ENCODE peak calls at places on chromosomes 16 and 17, in eight cellular contexts. W is NCI-H510A treated with DMSO at 0.1 percent for 48 hours; N is anterior cingulate cortex; R is activated naive CD4-positive, alpha-beta T cell treated with anti-CD3 and anti-CD28 coated beads, Interleukin-2, amount 50 U/mL, for 16 hours; L is LoVo; Z is OCI-LY7; J is stromal cell of bone marrow; X is activated CD8-positive, alpha-beta T cell treated with anti-CD3 and anti-CD28 coated beads for 36 hours. C is an unnamed sample.

GRCh38 chr16:89095401-89095974 is 1.8 kb downstream of the ACSF3 start:
- DNase-seq in R (no peak), N (no peak), W (no peak), J (no peak), L (no peak), Z (peak), X (peak), C (no peak)

GRCh38 chr17:76866774-76867577 is 1.2 kb upstream of the MGAT5B start:
- DNase-seq in R (no peak), N (no peak), J (no peak), X (no peak), L (no peak), W (no peak), Z (no peak), C (no peak)

GRCh38 chr16:51097729-51098128 is 53.3 kb downstream of the SALL1 start:
- DNase-seq in N (no peak), J (no peak), R (no peak), Z (no peak), W (no peak), X (no peak), L (no peak), C (no peak)

GRCh38 chr17:1487939-1488825 is 4.3 kb downstream of the MYO1C start:
- DNase-seq in X (peak), Z (peak), N (peak), R (peak), W (no peak), L (peak), J (peak), C (peak)

GRCh38 chr17:79473836-79474204 is 137.0 kb downstream of the RBFOX3 start:
- DNase-seq in R (no peak), L (no peak), N (no peak), Z (no peak), W (no peak), X (no peak), J (no peak), C (no peak)

GRCh38 chr17:50169121-50169764 is 3.4 kb downstream of the SGCA start:
- DNase-seq in R (peak), J (no peak), N (peak), X (peak), L (peak), Z (peak), W (peak), C (no peak)

GRCh38 chr16:28311913-28312312 is 19.6 kb downstream of the SBK1 start:
- DNase-seq in Z (no peak), L (no peak), X (peak), J (no peak), W (no peak), R (no peak), N (no peak), C (no peak)

GRCh38 chr16:55846598-55847346 is 13.9 kb upstream of the CES1 start:
- DNase-seq in X (no peak), R (no peak), Z (no peak), J (no peak), N (no peak), W (no peak), L (no peak), C (no peak)

GRCh38 chr17:72634621-72635020 is 457.9 kb downstream of the SLC39A11 start:
- DNase-seq in W (no peak), L (peak), X (no peak), Z (no peak), N (no peak), R (no peak), J (no peak), C (no peak)

GRCh38 chr16:27980919-27981670 is 82.4 kb downstream of the GSG1L start:
- DNase-seq in N (no peak), Z (no peak), L (no peak), X (no peak), J (no peak), R (no peak), W (no peak), C (no peak)

GRCh38 chr17:19278729-19279128 is 41.6 kb downstream of the EPN2 start:
- DNase-seq in L (no peak), R (no peak), N (no peak), X (no peak), J (no peak), Z (no peak), W (no peak), C (no peak)

GRCh38 chr17:29179232-29180036 is 764 bp downstream of the MYO18A start:
- DNase-seq in X (no peak), N (peak), J (no peak), Z (no peak), W (peak), R (no peak), L (peak), C (no peak)

GRCh38 chr16:67431077-67431804 is at the start of gene HSD11B2:
- DNase-seq in W (peak), N (peak), L (peak), J (no peak), Z (no peak), X (peak), R (peak), C (no peak)

GRCh38 chr17:29526322-29526721 is 40.5 kb downstream of the ABHD15 start:
- DNase-seq in J (no peak), R (no peak), W (no peak), L (no peak), X (peak), N (no peak), Z (no peak), C (peak)

GRCh38 chr17:31583795-31584340 is 192.4 kb downstream of the RAB11FIP4 start:
- DNase-seq in N (no peak), L (no peak), W (no peak), Z (no peak), X (no peak), J (no peak), R (no peak), C (no peak)

GRCh38 chr16:10577305-10578202 is 2.8 kb downstream of the EMP2 start:
- DNase-seq in L (no peak), W (peak), R (no peak), J (no peak), N (no peak), X (no peak), Z (no peak), C (no peak)

GRCh38 chr16:86092586-86093480 is 193.9 kb downstream of the IRF8 start:
- DNase-seq in Z (no peak), R (no peak), L (no peak), W (no peak), N (no peak), J (no peak), X (no peak), C (no peak)

GRCh38 chr17:7408341-7408740 is 696 bp downstream of the NLGN2 start:
- DNase-seq in L (no peak), J (no peak), Z (no peak), W (no peak), X (peak), R (peak), N (no peak), C (no peak)

GRCh38 chr17:62713096-62713870 is 85.8 kb downstream of the MRC2 start:
- DNase-seq in X (no peak), N (no peak), R (no peak), J (no peak), Z (no peak), W (no peak), L (no peak), C (no peak)

GRCh38 chr17:78492116-78492799 is 84.9 kb downstream of the DNAH17 start:
- DNase-seq in X (no peak), R (no peak), W (no peak), J (no peak), L (no peak), Z (no peak), N (no peak), C (no peak)

GRCh38 chr17:6108382-6108781 is 38.2 kb downstream of the WSCD1 start:
- DNase-seq in L (no peak), W (no peak), R (no peak), Z (no peak), N (no peak), J (no peak), X (no peak), C (no peak)